ENCODE peak calls at places on chromosomes 13 and 19, in four cellular contexts. One of them, this sample, is unnamed.

GRCh38 chr13:93547886-93548285 is 321.3 kb downstream of the GPC6 start:
- DNase-seq in heart left ventricle: no peak
- DNase-seq in endodermal cell: no peak
- DNase-seq in IMR-90: no peak
- DNase-seq in this sample: no peak

GRCh38 chr19:54364775-54365257 is at the start of gene LAIR1:
- DNase-seq in heart left ventricle: peak
- DNase-seq in endodermal cell: no peak
- DNase-seq in IMR-90: no peak
- DNase-seq in this sample: no peak

GRCh38 chr13:102846261-102847015 is 606 bp downstream of the ERCC5 start:
- DNase-seq in heart left ventricle: peak
- DNase-seq in endodermal cell: peak
- DNase-seq in IMR-90: peak
- DNase-seq in this sample: peak

GRCh38 chr19:5891938-5892771 is 11.4 kb downstream of the NDUFA11 start:
- DNase-seq in heart left ventricle: no peak
- DNase-seq in endodermal cell: peak
- DNase-seq in IMR-90: peak
- DNase-seq in this sample: peak

GRCh38 chr13:32267836-32268439 is 47.2 kb downstream of the ZAR1L start:
- DNase-seq in heart left ventricle: no peak
- DNase-seq in endodermal cell: peak
- DNase-seq in IMR-90: no peak
- DNase-seq in this sample: no peak

GRCh38 chr19:13339869-13340268 is 166.4 kb downstream of the CACNA1A start:
- DNase-seq in heart left ventricle: no peak
- DNase-seq in endodermal cell: no peak
- DNase-seq in IMR-90: no peak
- DNase-seq in this sample: no peak

GRCh38 chr13:41313117-41313516 is 2.0 kb downstream of the NAA16 start:
- DNase-seq in heart left ventricle: no peak
- DNase-seq in endodermal cell: no peak
- DNase-seq in IMR-90: no peak
- DNase-seq in this sample: no peak

GRCh38 chr19:6997679-6998445 is 23.4 kb downstream of the MBD3L2B start:
- DNase-seq in heart left ventricle: no peak
- DNase-seq in endodermal cell: no peak
- DNase-seq in IMR-90: no peak
- DNase-seq in this sample: no peak

GRCh38 chr13:110713981-110714797 is 689 bp downstream of the ING1 start:
- DNase-seq in heart left ventricle: peak
- DNase-seq in endodermal cell: peak
- DNase-seq in IMR-90: peak
- DNase-seq in this sample: peak

GRCh38 chr13:110499621-110500281 is 61.8 kb downstream of the RAB20 start:
- DNase-seq in heart left ventricle: no peak
- DNase-seq in endodermal cell: no peak
- DNase-seq in IMR-90: peak
- DNase-seq in this sample: no peak

GRCh38 chr13:29513002-29513980 is 82.2 kb downstream of the SLC7A1 start:
- DNase-seq in heart left ventricle: no peak
- DNase-seq in endodermal cell: no peak
- DNase-seq in IMR-90: peak
- DNase-seq in this sample: no peak

GRCh38 chr13:45401306-45401705 is 16.9 kb downstream of the SLC25A30 start:
- DNase-seq in heart left ventricle: peak
- DNase-seq in endodermal cell: no peak
- DNase-seq in IMR-90: no peak
- DNase-seq in this sample: no peak

GRCh38 chr19:47280183-47280797 is 5.6 kb downstream of the INAFM1 start:
- DNase-seq in heart left ventricle: no peak
- DNase-seq in endodermal cell: peak
- DNase-seq in IMR-90: no peak
- DNase-seq in this sample: no peak

GRCh38 chr13:90984737-90985136 is 362.8 kb upstream of the MIR17HG start:
- DNase-seq in heart left ventricle: no peak
- DNase-seq in endodermal cell: no peak
- DNase-seq in IMR-90: no peak
- DNase-seq in this sample: no peak

GRCh38 chr19:45340232-45340898 is at the start of gene KLC3:
- DNase-seq in heart left ventricle: no peak
- DNase-seq in endodermal cell: peak
- DNase-seq in IMR-90: no peak
- DNase-seq in this sample: no peak

GRCh38 chr19:29694669-29695627 is 20.1 kb downstream of the C19orf12 start:
- DNase-seq in heart left ventricle: peak
- DNase-seq in endodermal cell: peak
- DNase-seq in IMR-90: peak
- DNase-seq in this sample: peak

GRCh38 chr19:38869160-38869835 is 8.8 kb downstream of the RINL start:
- DNase-seq in heart left ventricle: no peak
- DNase-seq in endodermal cell: no peak
- DNase-seq in IMR-90: no peak
- DNase-seq in this sample: no peak

GRCh38 chr13:107743523-107743922 is 471.8 kb downstream of the LIG4 start:
- DNase-seq in heart left ventricle: no peak
- DNase-seq in endodermal cell: no peak
- DNase-seq in IMR-90: peak
- DNase-seq in this sample: no peak

GRCh38 chr19:54178581-54179261 is 5.8 kb upstream of the TMC4 start:
- DNase-seq in heart left ventricle: no peak
- DNase-seq in endodermal cell: peak
- DNase-seq in IMR-90: no peak
- DNase-seq in this sample: no peak

GRCh38 chr19:46624958-46625661 is at the start of gene PTGIR:
- DNase-seq in heart left ventricle: peak
- DNase-seq in endodermal cell: no peak
- DNase-seq in IMR-90: peak
- DNase-seq in this sample: peak

GRCh38 chr13:29763426-29764180 is 86.8 kb downstream of the UBL3 start:
- DNase-seq in heart left ventricle: no peak
- DNase-seq in endodermal cell: no peak
- DNase-seq in IMR-90: no peak
- DNase-seq in this sample: no peak

GRCh38 chr19:17648786-17649185 is 39.4 kb downstream of the UNC13A start:
- DNase-seq in heart left ventricle: no peak
- DNase-seq in endodermal cell: no peak
- DNase-seq in IMR-90: no peak
- DNase-seq in this sample: no peak

GRCh38 chr19:46022431-46023310 is at the start of gene PGLYRP1:
- DNase-seq in heart left ventricle: no peak
- DNase-seq in endodermal cell: peak
- DNase-seq in IMR-90: no peak
- DNase-seq in this sample: no peak

DNA sequence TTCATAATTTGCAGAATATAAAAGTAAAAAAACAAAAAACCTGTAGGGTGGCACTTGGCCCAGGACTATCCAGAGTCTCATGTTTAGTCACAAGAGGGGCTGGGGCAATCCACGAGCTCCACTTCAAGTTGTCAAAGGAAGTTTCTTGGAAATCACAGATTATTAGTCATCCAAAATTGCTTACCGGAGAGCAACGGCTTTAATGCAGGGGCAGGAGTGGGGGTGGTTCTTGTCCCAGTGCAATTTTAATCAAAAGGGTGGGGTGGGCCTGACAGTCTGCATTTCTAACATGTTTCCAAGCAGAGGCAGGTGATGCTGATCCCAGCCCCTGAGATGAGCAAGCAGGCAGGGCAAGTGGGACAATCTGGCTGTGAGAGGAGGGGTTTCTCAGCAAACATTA is 233.9 kb downstream of the ABCC4 start:
- DNase-seq in heart left ventricle: no peak
- DNase-seq in endodermal cell: no peak
- DNase-seq in IMR-90: peak
- DNase-seq in this sample: no peak
- H3K27ac ChIP-seq in heart left ventricle: no peak
- H3K27ac ChIP-seq in endodermal cell: no peak
- H3K27ac ChIP-seq in IMR-90: no peak
- H3K27ac ChIP-seq in this sample: no peak

DNA sequence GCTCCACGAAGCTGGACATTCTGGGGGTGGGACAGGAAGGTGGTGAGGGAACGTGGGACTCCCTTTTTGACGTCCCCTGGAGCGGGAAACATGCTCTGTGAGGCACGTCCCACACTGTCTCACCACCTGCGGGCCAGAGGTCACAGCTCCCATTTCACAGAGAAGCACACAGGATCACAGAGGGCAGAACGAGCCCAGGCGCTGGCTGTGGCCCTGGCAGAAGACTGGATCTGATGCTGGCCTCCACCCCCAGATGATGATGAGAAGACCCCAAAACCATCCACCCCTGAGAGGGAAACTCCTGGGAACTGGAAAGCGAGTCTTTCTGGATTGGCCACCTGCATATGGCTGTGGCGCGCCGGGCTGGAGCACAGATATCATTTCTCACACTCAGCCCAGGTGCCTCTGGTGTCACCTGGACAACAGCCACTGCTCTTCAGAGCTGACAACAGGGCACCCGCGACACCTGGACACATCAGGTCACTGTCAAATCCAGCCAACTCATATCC is 216.2 kb downstream of the TUBA3C start:
- DNase-seq in heart left ventricle: no peak
- DNase-seq in endodermal cell: no peak
- DNase-seq in IMR-90: no peak
- DNase-seq in this sample: no peak
- H3K27ac ChIP-seq in heart left ventricle: no peak
- H3K27ac ChIP-seq in endodermal cell: no peak
- H3K27ac ChIP-seq in IMR-90: no peak
- H3K27ac ChIP-seq in this sample: no peak

GRCh38 chr19:51025809-51026553 is 435 bp downstream of the KLK11 start:
- DNase-seq in heart left ventricle: no peak
- DNase-seq in endodermal cell: no peak
- DNase-seq in IMR-90: no peak
- DNase-seq in this sample: no peak

GRCh38 chr19:51023946-51024345 is 2.5 kb downstream of the KLK11 start:
- DNase-seq in heart left ventricle: no peak
- DNase-seq in endodermal cell: no peak
- DNase-seq in IMR-90: no peak
- DNase-seq in this sample: no peak

GRCh38 chr19:51026554-51026831 is at the start of gene KLK11:
- DNase-seq in heart left ventricle: no peak
- DNase-seq in endodermal cell: no peak
- DNase-seq in IMR-90: no peak
- DNase-seq in this sample: no peak

GRCh38 chr19:51024924-51025323 is 1.5 kb downstream of the KLK11 start:
- DNase-seq in heart left ventricle: no peak
- DNase-seq in endodermal cell: peak
- DNase-seq in IMR-90: no peak
- DNase-seq in this sample: no peak

DNA sequence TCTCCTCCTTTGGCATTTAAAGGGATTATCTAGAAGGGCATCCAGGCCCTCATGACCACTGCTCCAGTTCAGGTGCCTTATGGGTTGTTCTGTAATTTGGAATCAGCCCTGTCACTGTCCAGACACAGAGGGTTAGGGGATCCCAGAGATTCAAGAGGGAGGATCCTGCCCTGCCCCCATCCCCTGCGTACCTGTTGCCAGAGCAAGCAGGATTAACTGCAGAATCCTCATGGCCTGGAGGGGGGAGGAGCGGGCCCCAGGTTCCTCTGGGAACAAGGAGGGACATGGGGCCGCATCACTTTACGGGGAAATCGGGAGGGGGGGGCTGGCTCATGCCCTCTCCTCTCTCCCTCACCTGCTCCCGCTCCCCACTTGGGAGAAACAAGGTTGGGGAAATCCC is 1.0 kb downstream of the KLK11 start:
- DNase-seq in heart left ventricle: no peak
- DNase-seq in endodermal cell: no peak
- DNase-seq in IMR-90: no peak
- DNase-seq in this sample: no peak
- H3K27ac ChIP-seq in heart left ventricle: no peak
- H3K27ac ChIP-seq in endodermal cell: no peak
- H3K27ac ChIP-seq in IMR-90: no peak
- H3K27ac ChIP-seq in this sample: no peak

GRCh38 chr13:94552095-94552494 is 43.9 kb downstream of the TGDS start:
- DNase-seq in heart left ventricle: no peak
- DNase-seq in endodermal cell: no peak
- DNase-seq in IMR-90: no peak
- DNase-seq in this sample: no peak

GRCh38 chr13:94546071-94546839 is 49.7 kb downstream of the TGDS start:
- DNase-seq in heart left ventricle: no peak
- DNase-seq in endodermal cell: peak
- DNase-seq in IMR-90: no peak
- DNase-seq in this sample: no peak

GRCh38 chr13:94550030-94550738 is 45.8 kb downstream of the TGDS start:
- DNase-seq in heart left ventricle: no peak
- DNase-seq in endodermal cell: no peak
- DNase-seq in IMR-90: peak
- DNase-seq in this sample: peak

GRCh38 chr13:94548382-94549240 is 47.3 kb downstream of the TGDS start:
- DNase-seq in heart left ventricle: no peak
- DNase-seq in endodermal cell: peak
- DNase-seq in IMR-90: peak
- DNase-seq in this sample: no peak

GRCh38 chr13:94549241-94550029 is 46.5 kb downstream of the TGDS start:
- DNase-seq in heart left ventricle: peak
- DNase-seq in endodermal cell: peak
- DNase-seq in IMR-90: peak
- DNase-seq in this sample: peak
- H3K27ac ChIP-seq in heart left ventricle: peak
- H3K27ac ChIP-seq in endodermal cell: peak
- H3K27ac ChIP-seq in IMR-90: peak
- H3K27ac ChIP-seq in this sample: peak

GRCh38 chr19:52734340-52734892 is 428 bp downstream of the ZNF611 start:
- DNase-seq in heart left ventricle: peak
- DNase-seq in endodermal cell: peak
- DNase-seq in IMR-90: no peak
- DNase-seq in this sample: peak
- H3K27ac ChIP-seq in heart left ventricle: peak
- H3K27ac ChIP-seq in endodermal cell: peak
- H3K27ac ChIP-seq in IMR-90: peak
- H3K27ac ChIP-seq in this sample: peak

DNA sequence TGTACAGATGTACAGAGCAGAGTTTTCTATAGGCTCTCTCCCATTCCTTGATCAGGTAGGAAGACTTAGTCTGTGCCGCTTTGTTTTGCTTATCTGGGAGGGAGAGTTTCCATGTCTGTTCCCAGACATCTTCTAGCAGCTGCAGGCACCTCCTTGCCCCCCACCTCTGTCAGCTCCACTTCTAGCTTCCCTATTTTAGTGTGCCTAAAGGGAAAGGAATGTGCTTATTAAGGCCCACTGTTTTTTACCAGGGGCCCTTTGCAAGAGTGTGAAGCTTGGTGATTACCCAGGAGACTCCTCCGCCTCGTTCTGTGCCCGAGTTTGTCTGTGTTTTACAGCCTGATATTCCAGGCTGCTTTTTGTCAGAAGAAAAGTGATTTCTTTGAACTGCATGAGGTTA is 1984.4 kb downstream of the OLFM4 start:
- DNase-seq in heart left ventricle: no peak
- DNase-seq in endodermal cell: peak
- DNase-seq in IMR-90: no peak
- DNase-seq in this sample: no peak
- H3K27ac ChIP-seq in heart left ventricle: no peak
- H3K27ac ChIP-seq in endodermal cell: no peak
- H3K27ac ChIP-seq in IMR-90: no peak
- H3K27ac ChIP-seq in this sample: no peak

This sample was measured in brain microvascular endothelial cell.